ENCODE peak calls at places on chromosomes 12 and 14, in six cellular contexts. O, M, Y, T, Z and F are unnamed samples.

GRCh38 chr12:83514372-83514771 is 827.7 kb downstream of the TMTC2 start:
- DNase-seq in M (peak), O (no peak), Z (no peak), T (no peak), Y (no peak), F (no peak)

GRCh38 chr12:55642275-55643068 is 5.8 kb downstream of the OR10P1 start:
- DNase-seq in O (no peak), T (no peak), Z (peak), M (no peak), Y (no peak), F (no peak)

GRCh38 chr12:91361864-91362263 is 179.2 kb upstream of the DCN start:
- DNase-seq in O (peak), Y (peak), M (peak), Z (no peak), T (peak), F (no peak)

GRCh38 chr12:91332305-91332704 is 149.7 kb upstream of the DCN start:
- DNase-seq in Z (no peak), M (peak), Y (no peak), T (peak), O (no peak), F (no peak)

GRCh38 chr14:102986810-102987579 is 64.5 kb downstream of the AMN start:
- DNase-seq in T (peak), O (peak), Y (no peak), M (peak), Z (no peak), F (peak)

GRCh38 chr12:39743655-39744054 is 124.1 kb upstream of the ABCD2 start:
- DNase-seq in O (no peak), M (no peak), Y (no peak), T (no peak), Z (no peak), F (no peak)

GRCh38 chr12:120620624-120621023 is 19.8 kb upstream of the CABP1 start:
- DNase-seq in Z (no peak), M (peak), T (no peak), O (no peak), Y (no peak), F (no peak)

GRCh38 chr12:95918194-95918993 is 24.0 kb downstream of the CCDC38 start:
- DNase-seq in Y (peak), M (peak), T (peak), Z (no peak), O (peak), F (peak)

GRCh38 chr12:19014243-19014642 is 115.3 kb upstream of the PLEKHA5 start:
- DNase-seq in Y (no peak), O (peak), T (peak), M (no peak), Z (no peak), F (no peak)

GRCh38 chr12:121578230-121579189 is 2.3 kb downstream of the KDM2B start:
- DNase-seq in Z (peak), T (no peak), M (no peak), O (peak), Y (peak), F (peak)

GRCh38 chr14:104542871-104543830 is 36.4 kb upstream of the C14orf180 start:
- DNase-seq in Z (no peak), Y (no peak), O (no peak), M (no peak), T (no peak), F (no peak)

GRCh38 chr14:102930753-102931579 is 8.5 kb downstream of the AMN start:
- DNase-seq in Y (peak), T (peak), Z (peak), M (peak), O (peak), F (no peak)

GRCh38 chr14:93027810-93028723 is 87.7 kb downstream of the ITPK1 start:
- DNase-seq in Y (no peak), T (no peak), M (no peak), Z (no peak), O (no peak), F (no peak)

GRCh38 chr14:102140027-102140749 is 491 bp downstream of the WDR20 start:
- DNase-seq in M (no peak), Y (peak), Z (peak), O (peak), T (no peak), F (peak)

GRCh38 chr12:11836282-11836963 is 186.9 kb downstream of the ETV6 start:
- DNase-seq in M (no peak), O (no peak), Z (peak), T (no peak), Y (no peak), F (peak)
- H3K4me3 ChIP-seq in M (no peak), O (no peak), Z (no peak), T (no peak), Y (no peak), F (no peak)

GRCh38 chr14:91255026-91255695 is 10.7 kb upstream of the GPR68 start:
- DNase-seq in T (no peak), M (no peak), Z (no peak), Y (no peak), O (peak), F (no peak)

GRCh38 chr14:91252901-91253794 is 8.6 kb upstream of the GPR68 start:
- DNase-seq in T (no peak), Z (peak), O (no peak), M (peak), Y (peak), F (no peak)

GRCh38 chr14:91254456-91254855 is 10.0 kb upstream of the GPR68 start:
- DNase-seq in T (no peak), O (no peak), Z (no peak), Y (no peak), M (no peak), F (no peak)

GRCh38 chr14:91255820-91256219 is 11.3 kb upstream of the GPR68 start:
- DNase-seq in Y (no peak), M (no peak), O (no peak), T (no peak), Z (no peak), F (no peak)

GRCh38 chr14:91253795-91254323 is 9.4 kb upstream of the GPR68 start:
- DNase-seq in M (no peak), Z (no peak), Y (no peak), O (no peak), T (no peak), F (no peak)
- H3K4me3 ChIP-seq in M (peak), Z (peak), Y (peak), O (peak), T (peak), F (peak)

GRCh38 chr12:101604132-101604531 is 9.4 kb downstream of the MYBPC1 start:
- DNase-seq in Y (no peak), T (no peak), Z (no peak), O (no peak), M (peak), F (no peak)

GRCh38 chr12:101612162-101612916 is 17.6 kb downstream of the MYBPC1 start:
- DNase-seq in M (no peak), T (no peak), Y (no peak), Z (no peak), O (no peak), F (no peak)

GRCh38 chr12:101608301-101609133 is 13.7 kb downstream of the MYBPC1 start:
- DNase-seq in M (peak), Z (peak), T (no peak), O (no peak), Y (no peak), F (no peak)

GRCh38 chr12:101609198-101609597 is 14.4 kb downstream of the MYBPC1 start:
- DNase-seq in M (no peak), T (no peak), O (no peak), Y (no peak), Z (no peak), F (no peak)

DNA sequence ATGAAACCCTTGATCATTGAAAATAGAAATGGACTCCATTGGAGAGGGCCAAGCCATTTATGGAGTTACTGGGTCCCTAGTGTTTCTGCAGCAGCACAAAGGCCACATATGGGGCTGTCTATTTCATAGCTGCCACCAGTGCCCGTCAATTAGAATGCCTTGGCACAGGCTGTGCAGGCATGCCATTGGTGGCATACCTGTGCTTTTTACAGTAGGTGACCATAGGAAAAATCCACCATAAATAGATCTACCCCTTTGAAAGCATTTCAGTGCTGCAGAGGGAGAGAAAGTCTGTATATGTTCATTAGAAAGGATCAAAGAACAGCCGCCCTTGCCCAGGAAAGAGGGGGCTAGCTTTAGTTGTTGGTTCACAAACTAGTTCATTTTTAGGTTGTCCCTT is 13.1 kb downstream of the MYBPC1 start:
- DNase-seq in M (no peak), Y (no peak), T (no peak), Z (no peak), O (no peak), F (no peak)
- H3K4me3 ChIP-seq in M (peak), Y (no peak), T (no peak), Z (no peak), O (no peak), F (no peak)

DNA sequence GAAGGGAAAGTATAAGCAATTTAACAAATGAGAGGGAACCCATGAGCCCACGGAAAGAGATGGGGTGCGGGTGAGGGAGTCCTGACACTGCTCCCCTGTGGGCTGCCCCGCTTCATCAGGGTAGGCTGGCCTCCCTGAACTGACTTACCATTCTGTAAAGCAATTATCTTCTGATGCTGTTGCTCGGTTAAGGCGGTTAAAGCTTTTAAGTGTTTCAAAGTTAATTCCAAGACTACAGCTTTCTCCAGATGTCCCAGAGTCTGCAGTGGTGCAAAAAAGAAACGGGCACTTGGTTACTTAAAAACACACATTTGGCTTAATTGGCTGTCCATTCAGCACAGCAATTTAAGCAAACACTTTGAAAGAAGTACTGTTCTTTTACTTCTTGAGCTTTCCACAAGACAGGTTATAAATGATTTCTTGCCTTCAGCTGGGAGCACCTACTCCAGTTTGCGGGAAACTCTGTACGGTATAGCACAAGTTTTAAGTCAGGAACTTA is 1.3 kb downstream of the BHLHE41 start:
- DNase-seq in T (peak), Z (no peak), O (peak), Y (no peak), M (peak), F (no peak)
- H3K4me3 ChIP-seq in T (peak), Z (peak), O (peak), Y (peak), M (peak), F (peak)

DNA sequence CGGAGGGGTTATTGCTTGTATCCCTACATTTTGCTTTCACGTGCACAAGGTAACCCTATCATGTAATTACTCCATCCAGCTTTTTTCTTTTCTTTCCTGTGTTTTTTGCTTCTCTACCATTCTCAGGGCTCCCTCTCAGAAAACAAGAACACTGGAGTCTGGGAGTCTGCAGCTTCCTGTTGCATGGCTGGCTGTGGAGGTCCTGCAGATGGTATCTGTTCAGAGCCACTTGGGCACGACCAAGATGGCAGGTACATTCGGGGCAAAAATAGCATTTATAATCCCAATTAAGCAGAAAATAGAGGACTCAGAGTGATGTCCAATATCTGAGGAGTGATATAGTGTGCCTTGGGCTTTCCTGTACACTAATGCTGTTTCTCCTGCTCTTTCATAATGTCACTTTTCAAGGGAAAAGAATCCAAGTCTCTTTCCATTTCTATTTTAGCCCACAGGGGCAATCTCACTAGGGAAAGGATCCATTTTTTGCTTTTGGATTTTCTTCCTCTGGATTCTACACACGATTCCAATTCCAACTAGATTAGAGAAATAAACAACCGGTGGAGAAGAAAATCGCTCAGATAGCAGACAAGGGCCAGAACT is 3.2 kb upstream of the NUMB start:
- DNase-seq in Z (no peak), M (no peak), Y (no peak), O (no peak), T (no peak), F (no peak)
- H3K4me3 ChIP-seq in Z (peak), M (no peak), Y (no peak), O (peak), T (peak), F (no peak)

GRCh38 chr14:41607119-41607785 is 576 bp downstream of the LRFN5 start:
- DNase-seq in Z (no peak), Y (peak), T (peak), O (peak), M (no peak), F (no peak)

GRCh38 chr14:41604793-41605534 is 1.7 kb upstream of the LRFN5 start:
- DNase-seq in M (no peak), O (peak), T (peak), Y (peak), Z (no peak), F (peak)

GRCh38 chr14:41607966-41608663 is 1.4 kb downstream of the LRFN5 start:
- DNase-seq in Y (peak), M (no peak), Z (no peak), O (peak), T (peak), F (peak)

GRCh38 chr14:41606249-41607118 is at the start of gene LRFN5:
- DNase-seq in M (peak), O (peak), Z (no peak), T (peak), Y (peak), F (peak)

GRCh38 chr14:41605550-41606248 is 977 bp upstream of the LRFN5 start:
- DNase-seq in O (peak), M (no peak), Z (no peak), Y (peak), T (peak), F (peak)
- H3K4me3 ChIP-seq in O (peak), M (no peak), Z (peak), Y (peak), T (peak), F (peak)

GRCh38 chr14:100548939-100549338 is 38.3 kb downstream of the BEGAIN start:
- DNase-seq in Z (no peak), Y (no peak), T (no peak), O (no peak), M (no peak), F (no peak)

GRCh38 chr14:100546051-100546443 is 41.2 kb downstream of the BEGAIN start:
- DNase-seq in Y (no peak), T (no peak), Z (peak), O (no peak), M (peak), F (no peak)

GRCh38 chr14:100549834-100550625 is 37.2 kb downstream of the BEGAIN start:
- DNase-seq in O (no peak), T (no peak), Y (no peak), M (no peak), Z (no peak), F (no peak)

GRCh38 chr14:100547633-100548294 is 39.5 kb downstream of the BEGAIN start:
- DNase-seq in Y (no peak), Z (peak), M (peak), O (peak), T (no peak), F (peak)

DNA sequence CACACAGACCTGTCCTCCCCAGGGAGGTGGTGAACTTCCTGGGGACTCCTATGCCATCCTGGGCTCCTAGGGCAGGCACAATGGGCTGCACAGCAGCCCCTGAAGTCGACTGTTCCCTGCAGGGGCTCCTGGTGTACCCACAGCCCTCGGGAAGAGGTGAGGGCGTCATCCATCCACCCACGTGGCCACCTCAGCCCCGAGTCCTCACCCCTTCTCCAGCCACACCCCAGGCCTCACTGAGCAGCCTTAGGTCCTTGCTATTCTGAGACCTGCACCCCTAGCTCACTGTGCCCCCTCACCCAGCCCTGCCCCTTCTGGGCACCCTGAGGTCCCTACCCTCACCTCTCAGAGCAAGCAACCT is 38.9 kb downstream of the BEGAIN start:
- DNase-seq in Z (no peak), M (no peak), T (no peak), Y (no peak), O (no peak), F (no peak)
- H3K4me3 ChIP-seq in Z (no peak), M (no peak), T (no peak), Y (no peak), O (no peak), F (no peak)

DNA sequence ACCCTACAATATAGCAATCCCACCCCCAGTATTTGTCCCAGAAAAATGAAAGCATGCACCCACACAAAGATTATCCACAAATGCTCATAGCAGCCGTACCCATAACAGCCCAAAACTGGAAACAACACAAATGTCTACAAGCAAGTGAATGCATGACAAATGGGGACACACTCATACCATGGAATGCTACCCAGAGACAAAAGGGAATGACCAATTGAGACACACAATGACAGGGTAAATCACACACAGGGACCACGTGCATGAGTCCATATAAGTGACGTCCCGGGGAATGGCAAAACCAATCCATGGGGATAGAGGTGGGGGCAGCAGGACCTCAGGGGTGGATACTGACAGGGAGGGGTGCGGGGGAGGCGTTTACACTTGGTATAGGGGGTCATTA is 33.4 kb downstream of the SCARB1 start:
- DNase-seq in Z (no peak), T (no peak), M (no peak), Y (no peak), O (no peak), F (no peak)
- H3K4me3 ChIP-seq in Z (no peak), T (no peak), M (no peak), Y (no peak), O (no peak), F (no peak)

DNA sequence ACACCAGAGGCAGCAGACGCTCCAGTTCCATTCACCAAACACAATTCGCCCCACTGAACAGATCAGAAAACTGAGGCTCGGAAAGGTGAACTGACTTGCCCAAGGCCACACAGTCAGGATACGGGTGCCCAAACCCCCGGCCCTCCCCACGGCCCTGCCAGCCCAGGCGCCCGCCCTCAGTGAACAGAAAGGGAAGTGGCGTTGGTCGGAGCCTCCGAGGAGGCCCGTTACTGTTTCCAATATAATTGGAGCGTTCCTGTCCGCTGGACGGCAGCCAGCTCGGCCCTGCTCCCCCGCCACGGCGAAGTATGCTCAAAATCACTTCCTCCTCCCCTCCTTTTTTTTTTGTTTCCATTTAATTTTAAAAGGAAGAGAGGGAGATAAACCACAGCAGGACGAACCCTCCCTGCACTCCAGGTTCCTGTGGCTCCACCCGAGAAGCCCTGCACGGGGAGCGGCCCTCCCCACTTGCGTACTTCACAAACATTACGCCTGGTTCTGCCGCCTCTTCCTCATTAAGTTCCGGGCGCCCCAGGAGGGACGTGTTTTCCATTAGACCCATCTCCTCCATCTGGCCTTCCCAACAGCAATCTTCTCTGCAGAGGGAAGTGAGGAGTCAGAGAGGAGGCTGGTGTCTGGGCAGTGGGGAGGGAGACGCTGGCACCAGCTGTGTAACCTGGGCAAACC is 61.1 kb downstream of the NCOR2 start:
- DNase-seq in T (peak), M (peak), O (peak), Z (peak), Y (peak), F (peak)
- H3K4me3 ChIP-seq in T (no peak), M (no peak), O (peak), Z (peak), Y (no peak), F (no peak)